ENCODE peak calls at places on chromosomes 1 and 21, in five cellular contexts. O is NT2/D1, G is uterus, E is PC-3, J is stomach. W is an unnamed sample.

GRCh38 chr21:46008893-46009635 is 27.5 kb downstream of the COL6A1 start:
- DNase-seq in E (no peak), O (no peak), J (no peak), G (no peak), W (no peak)

GRCh38 chr1:184366992-184367391 is 19.8 kb upstream of the C1orf21 start:
- DNase-seq in E (no peak), G (no peak), J (no peak), O (no peak), W (no peak)

GRCh38 chr1:11671205-11671543 is 7.2 kb downstream of the FBXO6 start:
- DNase-seq in J (no peak), O (no peak), G (no peak), E (no peak), W (no peak)

GRCh38 chr1:8939362-8939995 is 6.2 kb upstream of the CA6 start:
- DNase-seq in E (peak; percentile 80), G (no peak), O (no peak), J (no peak), W (peak; percentile 87)

GRCh38 chr1:64933296-64934070 is 32.9 kb downstream of the JAK1 start:
- DNase-seq in E (peak; percentile 64), O (no peak), G (peak; percentile 54), J (no peak), W (peak; percentile 41)

GRCh38 chr1:55727010-55727409 is 511.8 kb upstream of the USP24 start:
- DNase-seq in E (peak; percentile 93), J (no peak), G (no peak), O (no peak), W (peak; percentile 44)

GRCh38 chr1:182054698-182055326 is 6.7 kb downstream of the ZNF648 start:
- DNase-seq in E (peak; percentile 59), G (peak; percentile 31), J (no peak), O (peak; percentile 50), W (peak; percentile 57)

GRCh38 chr1:207463021-207463420 is 8.9 kb downstream of the CR2 start:
- DNase-seq in G (no peak), E (peak; percentile 65), O (no peak), J (no peak), W (peak; percentile 3)

GRCh38 chr1:2601721-2602303 is 15.2 kb downstream of the PRXL2B start:
- DNase-seq in G (no peak), E (no peak), J (no peak), O (no peak), W (no peak)

GRCh38 chr1:79695133-79695532 is 688.6 kb upstream of the ADGRL4 start:
- DNase-seq in G (no peak), E (no peak), O (no peak), J (no peak), W (no peak)

GRCh38 chr1:172498858-172499257 is 34.1 kb upstream of the SUCO start:
- DNase-seq in G (no peak), J (no peak), O (no peak), E (peak; percentile 38), W (peak; percentile 41)

GRCh38 chr1:215055281-215055935 is 27.1 kb upstream of the KCNK2 start:
- DNase-seq in O (no peak), G (no peak), J (no peak), E (peak; percentile 45), W (peak; percentile 55)

GRCh38 chr1:231383159-231383855 is 38.8 kb downstream of the EGLN1 start:
- DNase-seq in G (no peak), E (peak; percentile 41), O (no peak), J (no peak), W (peak; percentile 93)

GRCh38 chr1:33337994-33338494 is 17.1 kb upstream of the A3GALT2 start:
- DNase-seq in O (no peak), J (no peak), G (peak; percentile 51), E (no peak), W (no peak)

GRCh38 chr1:116879478-116880133 is 30.1 kb upstream of the PTGFRN start:
- DNase-seq in J (peak; percentile 38), G (no peak), O (no peak), E (no peak), W (no peak)

GRCh38 chr1:229091721-229092136 is 179.2 kb upstream of the RAB4A start:
- DNase-seq in O (no peak), J (peak; percentile 56), G (no peak), E (no peak), W (no peak)

GRCh38 chr1:235725493-235725892 is 75.9 kb upstream of the GNG4 start:
- DNase-seq in E (no peak), J (no peak), O (peak; percentile 27), G (no peak), W (no peak)

GRCh38 chr1:11176081-11176706 is 13.0 kb upstream of the ANGPTL7 start:
- DNase-seq in J (no peak), E (no peak), G (no peak), O (no peak), W (no peak)

GRCh38 chr1:182101415-182102041 is 40.0 kb upstream of the ZNF648 start:
- DNase-seq in O (peak; percentile 92), J (peak; percentile 79), E (peak; percentile 74), G (no peak), W (peak; percentile 89)

GRCh38 chr21:41411449-41412089 is 14.5 kb upstream of the MX1 start:
- DNase-seq in O (no peak), E (peak; percentile 40), G (no peak), J (peak; percentile 74), W (peak; percentile 14)

GRCh38 chr1:221074325-221074724 is 195.1 kb downstream of the HLX start:
- DNase-seq in E (peak; percentile 34), O (no peak), G (no peak), J (no peak), W (peak; percentile 33)

GRCh38 chr1:48469616-48470500 is 2.1 kb downstream of the SPATA6 start:
- DNase-seq in G (peak; percentile 47), J (peak; percentile 71), O (no peak), E (peak; percentile 39), W (peak; percentile 45)

GRCh38 chr1:53640696-53641065 is 98.3 kb downstream of the GLIS1 start:
- DNase-seq in G (no peak), J (no peak), E (no peak), O (no peak), W (no peak)

GRCh38 chr1:205256956-205257615 is 29.3 kb downstream of the TMCC2 start:
- DNase-seq in O (no peak), G (no peak), E (no peak), J (no peak), W (no peak)

GRCh38 chr21:17976139-17976538 is 157.0 kb upstream of the C21orf91 start:
- DNase-seq in E (no peak), G (no peak), O (no peak), J (no peak), W (no peak)

GRCh38 chr21:32592929-32593502 is 7.7 kb upstream of the TCP10L start:
- DNase-seq in O (no peak), E (no peak), J (no peak), G (no peak), W (no peak)

GRCh38 chr1:78619029-78619428 is 1.2 kb upstream of the IFI44L start:
- DNase-seq in E (no peak), G (no peak), J (no peak), O (no peak), W (peak; percentile 9)

GRCh38 chr1:57881696-57882095 is 457.8 kb upstream of the DAB1 start:
- DNase-seq in G (no peak), O (no peak), J (no peak), E (no peak), W (no peak)

GRCh38 chr1:40628903-40629292 is 36.6 kb downstream of the RIMS3 start:
- DNase-seq in G (no peak), J (no peak), O (no peak), E (peak; percentile 63), W (peak; percentile 67)

GRCh38 chr1:27359822-27360158 is 7.0 kb downstream of the MAP3K6 start:
- DNase-seq in O (no peak), E (no peak), J (no peak), G (no peak), W (no peak)

GRCh38 chr1:27358928-27359313 is 7.8 kb downstream of the MAP3K6 start:
- DNase-seq in O (no peak), E (no peak), J (no peak), G (no peak), W (no peak)

GRCh38 chr1:27356628-27357280 is 10.0 kb downstream of the MAP3K6 start:
- DNase-seq in J (peak; percentile 86), O (no peak), G (no peak), E (no peak), W (peak; percentile 26)

GRCh38 chr1:27357281-27358037 is 9.3 kb downstream of the MAP3K6 start:
- DNase-seq in J (peak; percentile 87), O (no peak), E (peak; percentile 44), G (peak; percentile 74), W (peak; percentile 65)

GRCh38 chr1:27358038-27358927 is 8.5 kb downstream of the MAP3K6 start:
- DNase-seq in O (no peak), G (no peak), E (no peak), J (no peak), W (no peak)
- H3K4me3 ChIP-seq in O (no peak overlapping the region), G (no peak overlapping the region), E (no peak overlapping the region), J (no peak overlapping the region), W (no peak overlapping the region)

DNA sequence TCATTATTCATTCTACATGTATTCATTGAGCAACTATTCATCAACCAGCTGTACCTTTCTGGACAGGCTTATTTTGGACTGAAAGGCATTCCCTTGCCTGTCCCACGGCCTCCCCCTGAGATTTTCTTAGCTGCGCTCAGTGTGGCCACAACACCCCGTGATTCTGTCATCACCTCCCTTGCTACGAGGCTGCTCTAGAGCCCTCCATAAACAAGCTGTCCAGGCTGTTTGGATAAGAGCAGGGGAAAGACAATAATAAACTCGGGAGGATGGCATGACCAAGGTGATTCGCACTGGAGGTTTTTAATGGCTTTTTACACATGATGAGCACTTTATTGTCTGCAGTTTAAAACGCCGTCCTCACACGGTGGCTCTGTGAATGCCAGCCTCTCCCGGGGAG is 139.7 kb downstream of the ROR1 start:
- DNase-seq in E (no peak), J (no peak), G (no peak), O (no peak), W (no peak)
- H3K4me3 ChIP-seq in E (no peak overlapping the region), J (no peak overlapping the region), G (no peak overlapping the region), O (no peak overlapping the region), W (no peak overlapping the region)

GRCh38 chr1:14961661-14962267 is 191.8 kb upstream of the TMEM51 start:
- DNase-seq in E (no peak), J (no peak), O (no peak), G (no peak), W (no peak)

GRCh38 chr1:14969006-14969405 is 184.5 kb upstream of the TMEM51 start:
- DNase-seq in E (no peak), G (no peak), J (no peak), O (no peak), W (no peak)

GRCh38 chr1:14968251-14968812 is 185.2 kb upstream of the TMEM51 start:
- DNase-seq in G (peak; percentile 54), J (no peak), O (no peak), E (peak; percentile 75), W (peak; percentile 76)

GRCh38 chr1:14962407-14962806 is 191.1 kb upstream of the TMEM51 start:
- DNase-seq in J (no peak), G (no peak), O (no peak), E (no peak), W (no peak)

DNA sequence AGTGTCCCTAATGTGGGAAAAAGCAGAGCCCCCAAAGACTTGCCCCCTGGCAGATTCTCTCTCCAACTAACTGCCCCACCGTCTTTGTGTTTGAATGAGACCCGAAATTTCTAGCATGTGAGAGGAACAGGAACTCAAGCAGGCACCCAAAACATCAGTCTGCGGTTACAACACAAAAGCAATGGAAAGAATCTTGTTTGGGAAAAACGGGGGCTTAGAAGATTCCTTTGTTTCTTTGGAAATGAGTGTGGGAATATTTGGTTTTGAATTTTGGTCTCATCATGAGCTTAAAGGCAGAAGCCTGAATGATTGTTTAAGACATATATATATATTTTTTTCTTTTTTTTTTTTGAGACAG is 188.9 kb upstream of the TMEM51 start:
- DNase-seq in J (no peak), O (no peak), G (no peak), E (no peak), W (no peak)
- H3K4me3 ChIP-seq in J (no peak overlapping the region), O (no peak overlapping the region), G (no peak overlapping the region), E (no peak overlapping the region), W (no peak overlapping the region)

GRCh38 chr1:25781130-25781433 is 18.9 kb upstream of the SELENON start:
- DNase-seq in G (no peak), O (no peak), E (no peak), J (no peak), W (no peak)
- H3K4me3 ChIP-seq in G (no peak overlapping the region), O (no peak overlapping the region), E (no peak overlapping the region), J (no peak overlapping the region), W (no peak overlapping the region)